ENCODE peak calls at places on chromosomes 1 and 21, in seven cellular contexts. M is BE2C; S is uterus; B is lung; H is fibroblast of lung; Z is transverse colon; N is CD4-positive, alpha-beta T cell. Y is an unnamed sample.

GRCh38 chr1:46535063-46535462 is 16.4 kb downstream of the KNCN start:
- DNase-seq in M (peak), S (no peak), B (no peak), H (no peak), Z (peak), N (no peak), Y (peak)

GRCh38 chr1:6587261-6588005 is 7.6 kb downstream of the ZBTB48 start:
- DNase-seq in M (no peak), S (no peak), B (no peak), H (peak), Z (no peak), N (no peak), Y (peak)

GRCh38 chr1:77407738-77408375 is 126.0 kb downstream of the AK5 start:
- DNase-seq in M (no peak), S (no peak), B (no peak), H (peak), Z (no peak), N (no peak), Y (no peak)

GRCh38 chr1:217274927-217275616 is 355.8 kb downstream of the GPATCH2 start:
- DNase-seq in M (no peak), S (no peak), B (no peak), H (peak), Z (no peak), N (no peak), Y (peak)

GRCh38 chr1:2941907-2942306 is 79.4 kb upstream of the ACTRT2 start:
- DNase-seq in M (no peak), S (no peak), B (no peak), H (no peak), Z (no peak), N (no peak), Y (no peak)

GRCh38 chr21:22575165-22575584 is 1577.0 kb downstream of the NCAM2 start:
- DNase-seq in M (peak), S (no peak), B (no peak), H (no peak), Z (no peak), N (no peak), Y (peak)

GRCh38 chr1:174953657-174954435 is 45.9 kb upstream of the CACYBP start:
- DNase-seq in M (no peak), S (no peak), B (no peak), H (no peak), Z (peak), N (no peak), Y (no peak)

GRCh38 chr1:113282897-113283285 is 107.4 kb upstream of the MAGI3 start:
- DNase-seq in M (peak), S (no peak), B (no peak), H (no peak), Z (no peak), N (no peak), Y (no peak)

GRCh38 chr1:116763116-116763786 is 9.0 kb downstream of the CD2 start:
- DNase-seq in M (no peak), S (peak), B (peak), H (no peak), Z (no peak), N (no peak), Y (no peak)

GRCh38 chr1:161324020-161324419 is 9.8 kb downstream of the SDHC start:
- DNase-seq in M (no peak), S (no peak), B (no peak), H (no peak), Z (no peak), N (no peak), Y (no peak)

GRCh38 chr1:1841575-1841991 is 49.3 kb downstream of the GNB1 start:
- DNase-seq in M (no peak), S (no peak), B (no peak), H (no peak), Z (no peak), N (no peak), Y (no peak)

GRCh38 chr1:205577874-205578658 is 53.7 kb downstream of the ELK4 start:
- DNase-seq in M (no peak), S (no peak), B (no peak), H (no peak), Z (peak), N (no peak), Y (no peak)

GRCh38 chr1:43978551-43979260 is at the start of gene B4GALT2:
- DNase-seq in M (peak), S (peak), B (no peak), H (peak), Z (peak), N (no peak), Y (peak)

GRCh38 chr1:59685666-59686065 is 129.1 kb upstream of the HOOK1 start:
- DNase-seq in M (no peak), S (no peak), B (no peak), H (no peak), Z (no peak), N (no peak), Y (no peak)

GRCh38 chr1:49351744-49352143 is 575.1 kb upstream of the BEND5 start:
- DNase-seq in M (no peak), S (no peak), B (no peak), H (peak), Z (no peak), N (no peak), Y (peak)

GRCh38 chr21:42671778-42672593 is 18.6 kb downstream of the PDE9A start:
- DNase-seq in M (no peak), S (no peak), B (no peak), H (peak), Z (no peak), N (no peak), Y (peak)

GRCh38 chr1:31588751-31589515 is 12.6 kb downstream of the TINAGL1 start:
- DNase-seq in M (no peak), S (peak), B (no peak), H (peak), Z (peak), N (no peak), Y (no peak)

GRCh38 chr1:233884461-233885151 is 19.9 kb upstream of the SLC35F3 start:
- DNase-seq in M (no peak), S (no peak), B (no peak), H (peak), Z (no peak), N (no peak), Y (no peak)

GRCh38 chr21:26280715-26281310 is 110.2 kb upstream of the APP start:
- DNase-seq in M (peak), S (no peak), B (no peak), H (no peak), Z (no peak), N (no peak), Y (peak)

GRCh38 chr21:44927587-44928461 is 7.1 kb upstream of the ITGB2 start:
- DNase-seq in M (no peak), S (no peak), B (peak), H (peak), Z (peak), N (peak), Y (peak)

GRCh38 chr1:172005856-172006255 is 164.6 kb downstream of the DNM3 start:
- DNase-seq in M (no peak), S (no peak), B (no peak), H (peak), Z (no peak), N (no peak), Y (no peak)

GRCh38 chr21:26674324-26674723 is 101.2 kb upstream of the CYYR1 start:
- DNase-seq in M (no peak), S (no peak), B (no peak), H (no peak), Z (no peak), N (no peak), Y (no peak)

GRCh38 chr1:116491985-116492811 is 78.6 kb downstream of the CD58 start:
- DNase-seq in M (no peak), S (no peak), B (no peak), H (peak), Z (no peak), N (no peak), Y (no peak)

GRCh38 chr21:8990326-8991087 is 1530.9 kb upstream of the TPTE start:
- DNase-seq in M (peak), S (no peak), B (no peak), H (peak), Z (no peak), N (no peak), Y (no peak)

GRCh38 chr21:33801424-33802405 is 113.9 kb downstream of the ATP5PO start:
- DNase-seq in M (no peak), S (no peak), B (no peak), H (peak), Z (no peak), N (no peak), Y (peak)

GRCh38 chr1:80731241-80731894 is 1069.4 kb upstream of the ADGRL2 start:
- DNase-seq in M (no peak), S (no peak), B (no peak), H (no peak), Z (no peak), N (no peak), Y (peak)

GRCh38 chr1:51433269-51433971 is 85.6 kb downstream of the EPS15 start:
- DNase-seq in M (no peak), S (no peak), B (no peak), H (no peak), Z (no peak), N (no peak), Y (no peak)

GRCh38 chr1:111219466-111220286 is 7.8 kb upstream of the CHI3L2 start:
- DNase-seq in M (no peak), S (no peak), B (no peak), H (no peak), Z (peak), N (no peak), Y (no peak)

GRCh38 chr1:24782689-24783088 is 37.4 kb downstream of the CLIC4 start:
- DNase-seq in M (no peak), S (no peak), B (no peak), H (no peak), Z (no peak), N (no peak), Y (no peak)

GRCh38 chr1:66876664-66877063 is 48.0 kb downstream of the DNAI4 start:
- DNase-seq in M (no peak), S (no peak), B (no peak), H (no peak), Z (no peak), N (no peak), Y (no peak)

GRCh38 chr1:28021064-28021463 is 61.3 kb downstream of the XKR8 start:
- DNase-seq in M (no peak), S (no peak), B (no peak), H (no peak), Z (no peak), N (no peak), Y (no peak)

DNA sequence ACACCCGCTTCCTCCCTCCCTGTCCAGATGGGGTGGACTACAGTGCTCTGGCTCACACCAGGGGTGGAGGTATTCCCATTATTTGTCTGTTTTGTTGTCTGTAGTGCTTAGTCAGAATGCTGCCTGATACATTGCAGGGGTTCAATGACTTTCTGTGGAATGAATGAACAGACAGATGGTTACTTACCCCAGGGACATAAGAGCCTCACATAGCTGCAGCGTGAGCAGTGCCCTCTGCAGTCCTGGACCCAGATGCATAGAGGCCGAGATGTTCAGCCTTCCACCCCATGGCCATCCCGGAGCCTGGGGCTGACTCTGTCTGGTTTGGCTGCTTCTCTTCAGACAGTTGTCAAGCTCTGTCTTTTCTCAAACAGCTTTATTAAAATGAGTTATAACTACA is 13.1 kb upstream of the F3 start:
- DNase-seq in M (no peak), S (no peak), B (no peak), H (no peak), Z (no peak), N (no peak), Y (no peak)
- TF ChIP-seq CTCF in M (no peak), S (no peak), B (no peak), H (no peak), Z (no peak), N (no peak), Y (no peak)

GRCh38 chr1:230068952-230069684 is 2.1 kb downstream of the GALNT2 start:
- DNase-seq in M (no peak), S (no peak), B (no peak), H (no peak), Z (peak), N (no peak), Y (peak)

GRCh38 chr1:230067441-230067870 is 418 bp downstream of the GALNT2 start:
- DNase-seq in M (no peak), S (peak), B (peak), H (peak), Z (peak), N (no peak), Y (peak)

GRCh38 chr1:230066466-230067404 is at the start of gene GALNT2:
- DNase-seq in M (peak), S (peak), B (peak), H (peak), Z (peak), N (peak), Y (peak)

GRCh38 chr1:230069813-230070212 is 2.8 kb downstream of the GALNT2 start:
- DNase-seq in M (no peak), S (no peak), B (no peak), H (no peak), Z (no peak), N (no peak), Y (no peak)

GRCh38 chr1:230067871-230068814 is 1.1 kb downstream of the GALNT2 start:
- DNase-seq in M (peak), S (peak), B (peak), H (peak), Z (peak), N (no peak), Y (peak)
- TF ChIP-seq CTCF in M (peak), S (no peak), B (no peak), H (no peak), Z (no peak), N (no peak), Y (peak)

GRCh38 chr1:8342325-8342724 is 24.4 kb downstream of the SLC45A1 start:
- DNase-seq in M (no peak), S (peak), B (no peak), H (peak), Z (no peak), N (no peak), Y (no peak)
- TF ChIP-seq CTCF in M (no peak), S (no peak), B (no peak), H (peak), Z (no peak), N (no peak), Y (no peak)

GRCh38 chr1:222009105-222009730 is 267.3 kb upstream of the DUSP10 start:
- DNase-seq in M (no peak), S (no peak), B (no peak), H (no peak), Z (no peak), N (peak), Y (peak)
- TF ChIP-seq CTCF in M (peak), S (no peak), B (no peak), H (peak), Z (peak), N (peak), Y (peak)

DNA sequence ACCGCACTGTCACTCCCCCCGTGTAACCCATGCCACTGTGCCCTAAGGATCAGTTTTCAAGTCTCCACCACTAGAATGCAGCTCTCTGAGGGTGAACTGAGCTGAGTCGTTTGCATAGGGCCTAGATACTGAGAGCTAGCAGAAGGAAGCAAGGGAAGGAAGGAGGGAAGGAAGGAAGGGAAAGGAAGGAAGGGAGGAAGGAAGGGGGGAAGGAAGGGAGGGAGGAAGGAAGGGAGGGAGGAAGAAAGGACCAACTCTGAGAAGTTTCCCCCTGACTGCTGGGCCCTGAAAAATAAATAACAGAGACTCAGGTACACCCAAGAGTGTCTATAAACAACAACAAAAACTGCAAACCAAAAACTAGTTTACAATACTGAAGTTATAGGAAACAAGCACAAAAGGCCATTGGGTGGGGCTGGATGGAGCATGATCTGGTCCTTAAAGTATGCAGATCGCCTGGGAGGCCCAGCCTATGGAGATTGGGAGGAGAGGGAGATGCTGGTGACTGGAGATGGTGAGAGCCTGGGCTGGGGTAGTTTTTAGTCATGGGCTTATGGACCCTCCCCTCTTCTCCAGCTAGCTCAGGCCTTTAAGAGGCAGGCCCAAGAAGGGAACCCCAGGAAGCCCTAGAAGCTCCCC is 1.7 kb upstream of the MRPS15 start:
- DNase-seq in M (no peak), S (no peak), B (no peak), H (peak), Z (no peak), N (no peak), Y (no peak)
- TF ChIP-seq CTCF in M (no peak), S (no peak), B (no peak), H (no peak), Z (no peak), N (no peak), Y (no peak)

GRCh38 chr1:15972409-15972808 is 3.5 kb downstream of the ZBTB17 start:
- DNase-seq in M (no peak), S (no peak), B (no peak), H (no peak), Z (no peak), N (no peak), Y (no peak)

GRCh38 chr1:15973772-15974171 is 2.1 kb downstream of the ZBTB17 start:
- DNase-seq in M (no peak), S (no peak), B (no peak), H (no peak), Z (no peak), N (no peak), Y (no peak)

GRCh38 chr1:15974855-15975254 is 1.0 kb downstream of the ZBTB17 start:
- DNase-seq in M (no peak), S (no peak), B (no peak), H (no peak), Z (no peak), N (no peak), Y (no peak)

GRCh38 chr1:15975805-15976680 is at the start of gene ZBTB17:
- DNase-seq in M (peak), S (peak), B (peak), H (peak), Z (peak), N (peak), Y (peak)

GRCh38 chr1:15975358-15975804 is 520 bp downstream of the ZBTB17 start:
- DNase-seq in M (peak), S (no peak), B (peak), H (peak), Z (peak), N (peak), Y (peak)
- TF ChIP-seq CTCF in M (no peak), S (no peak), B (no peak), H (peak), Z (no peak), N (no peak), Y (no peak)

GRCh38 chr21:29172282-29172681 is 41.8 kb downstream of the MAP3K7CL start:
- DNase-seq in M (no peak), S (no peak), B (no peak), H (no peak), Z (no peak), N (no peak), Y (no peak)

GRCh38 chr21:29166853-29167252 is 36.4 kb downstream of the MAP3K7CL start:
- DNase-seq in M (no peak), S (no peak), B (no peak), H (no peak), Z (no peak), N (no peak), Y (no peak)

GRCh38 chr21:29166333-29166732 is 35.9 kb downstream of the MAP3K7CL start:
- DNase-seq in M (no peak), S (no peak), B (no peak), H (no peak), Z (no peak), N (no peak), Y (no peak)

GRCh38 chr21:29170935-29171334 is 40.5 kb downstream of the MAP3K7CL start:
- DNase-seq in M (no peak), S (no peak), B (no peak), H (no peak), Z (no peak), N (no peak), Y (no peak)

DNA sequence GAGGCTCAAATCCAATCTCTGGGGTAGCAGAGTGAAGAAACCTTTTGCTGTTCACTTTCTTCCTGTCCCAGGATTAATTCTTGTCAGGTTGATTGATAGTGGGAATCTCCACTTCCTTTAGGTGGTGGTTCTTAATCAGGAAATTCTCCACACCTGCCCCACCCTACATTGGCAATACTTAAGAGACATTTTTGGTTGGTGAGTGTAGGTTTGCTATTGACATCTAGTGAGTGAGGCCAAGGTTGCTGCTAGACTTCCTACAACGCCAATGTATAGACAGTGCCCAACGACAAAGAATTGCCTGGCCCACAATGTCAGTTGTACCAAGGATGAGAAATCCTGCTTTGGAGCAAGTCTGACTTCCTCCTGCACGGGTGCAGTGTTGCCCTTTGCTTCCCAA is 38.4 kb downstream of the MAP3K7CL start:
- DNase-seq in M (no peak), S (no peak), B (no peak), H (peak), Z (no peak), N (no peak), Y (peak)
- TF ChIP-seq CTCF in M (no peak), S (no peak), B (no peak), H (no peak), Z (no peak), N (no peak), Y (no peak)

GRCh38 chr1:193754732-193755427 is 568.5 kb upstream of the B3GALT2 start:
- DNase-seq in M (no peak), S (no peak), B (no peak), H (peak), Z (no peak), N (no peak), Y (peak)
- TF ChIP-seq CTCF in M (peak), S (no peak), B (no peak), H (peak), Z (no peak), N (peak), Y (no peak)

Y was measured in MCF 10A.